ENCODE peak calls at places on chromosome 17, in four cellular contexts. G, Z, K and W are unnamed samples.

GRCh38 chr17:63039899-63040602 is 74.0 kb downstream of the TANC2 start:
- DNase-seq in Z (no peak), G (no peak), K (no peak), W (no peak)

GRCh38 chr17:81030726-81031570 is 4.0 kb upstream of the BAIAP2 start:
- DNase-seq in Z (peak), K (no peak), G (peak), W (no peak)

GRCh38 chr17:73613947-73614655 is 30.1 kb downstream of the SDK2 start:
- DNase-seq in G (no peak), Z (no peak), K (no peak), W (no peak)

GRCh38 chr17:43874293-43874692 is 27.3 kb downstream of the CD300LG start:
- DNase-seq in K (no peak), G (no peak), Z (no peak), W (no peak)

GRCh38 chr17:2709173-2709661 is 2.3 kb downstream of the CLUH start:
- DNase-seq in G (no peak), K (no peak), Z (peak), W (peak)

GRCh38 chr17:17749025-17749772 is 67.9 kb downstream of the RAI1 start:
- DNase-seq in Z (no peak), K (no peak), G (no peak), W (peak)

GRCh38 chr17:45019177-45019711 is 32.2 kb downstream of the DCAKD start:
- DNase-seq in Z (peak), K (no peak), G (no peak), W (no peak)

GRCh38 chr17:13350466-13350865 is 251.3 kb downstream of the HS3ST3A1 start:
- DNase-seq in Z (no peak), K (no peak), G (no peak), W (no peak)

GRCh38 chr17:78029697-78030096 is 71.2 kb downstream of the TNRC6C start:
- DNase-seq in G (no peak), K (no peak), Z (no peak), W (no peak)

GRCh38 chr17:6303664-6304063 is 131.3 kb downstream of the AIPL1 start:
- DNase-seq in K (no peak), Z (peak), G (no peak), W (peak)

GRCh38 chr17:66986659-66987058 is 22.2 kb downstream of the CACNG4 start:
- DNase-seq in Z (no peak), G (no peak), K (no peak), W (no peak)